ENCODE peak calls at places on chromosomes 16 and 17, in eight cellular contexts. I, P, B, G, V, A, L and K are unnamed samples.

GRCh38 chr16:84947022-84947421 is 64.3 kb downstream of the ZDHHC7 start:
- DNase-seq in I (no peak), A (no peak), B (no peak), L (peak), V (peak), G (no peak), P (no peak), K (no peak)

GRCh38 chr17:57995076-57995956 is 7.3 kb upstream of the VEZF1 start:
- DNase-seq in I (peak), A (peak), P (peak), V (peak), G (peak), L (no peak), B (peak), K (no peak)

GRCh38 chr17:55668581-55668980 is 54.1 kb downstream of the TMEM100 start:
- DNase-seq in L (no peak), A (no peak), P (no peak), V (no peak), G (no peak), B (no peak), I (no peak), K (no peak)

GRCh38 chr16:26569793-26570192 is 496.9 kb upstream of the C16orf82 start:
- DNase-seq in I (no peak), L (no peak), V (no peak), P (peak), B (no peak), A (no peak), G (no peak), K (no peak)

GRCh38 chr16:31367875-31368274 is 12.9 kb downstream of the ITGAX start:
- DNase-seq in I (no peak), A (no peak), B (no peak), V (peak), G (no peak), L (no peak), P (no peak), K (no peak)

GRCh38 chr16:68445458-68445857 is 2.9 kb downstream of the SMPD3 start:
- DNase-seq in P (peak), A (peak), B (no peak), I (peak), G (no peak), V (peak), L (no peak), K (no peak)

GRCh38 chr17:1124238-1124699 is 55.5 kb downstream of the ABR start:
- DNase-seq in A (no peak), G (no peak), B (no peak), L (no peak), P (no peak), V (no peak), I (no peak), K (peak)

GRCh38 chr16:58187092-58187491 is 10.8 kb downstream of the CSNK2A2 start:
- DNase-seq in A (no peak), I (no peak), V (no peak), P (no peak), G (no peak), B (no peak), L (no peak), K (no peak)

GRCh38 chr17:33522623-33523022 is 229.5 kb upstream of the ASIC2 start:
- DNase-seq in V (no peak), I (no peak), B (no peak), P (no peak), L (no peak), A (no peak), G (no peak), K (no peak)

GRCh38 chr17:65942592-65942991 is 249.3 kb downstream of the CEP112 start:
- DNase-seq in G (no peak), I (no peak), B (no peak), P (no peak), L (no peak), V (no peak), A (no peak), K (no peak)